ENCODE peak calls at places on chromosome 9, in ten cellular contexts. Y is AG09309; N is IMR-90; M is A549; C is CD4-positive, alpha-beta T cell; H is fibroblast of mammary gland; L is cardiac fibroblast; X is cardiac muscle cell; B is lower lobe of right lung; R is GM12865. S is an unnamed sample.

GRCh38 chr9:114507726-114508125 is 2.5 kb upstream of the WHRN start:
- DNase-seq in Y (no peak), N (peak), M (peak), C (no peak), H (peak), L (peak), X (peak), B (no peak), R (peak), S (no peak)

GRCh38 chr9:138099803-138100598 is 222.4 kb downstream of the CACNA1B start:
- DNase-seq in Y (no peak), N (no peak), M (no peak), C (no peak), H (no peak), L (no peak), X (no peak), B (peak), R (no peak), S (no peak)

GRCh38 chr9:128770286-128770685 is 1.4 kb downstream of the ZER1 start:
- DNase-seq in Y (no peak), N (no peak), M (no peak), C (no peak), H (no peak), L (no peak), X (no peak), B (no peak), R (no peak), S (no peak)

GRCh38 chr9:126394802-126395201 is 68.2 kb downstream of the MVB12B start:
- DNase-seq in Y (no peak), N (no peak), M (no peak), C (no peak), H (no peak), L (no peak), X (no peak), B (no peak), R (no peak), S (no peak)

GRCh38 chr9:15306068-15306756 is 804 bp downstream of the TTC39B start:
- DNase-seq in Y (no peak), N (peak), M (peak), C (peak), H (peak), L (peak), X (peak), B (peak), R (no peak), S (no peak)

GRCh38 chr9:23603311-23603710 is 222.7 kb downstream of the ELAVL2 start:
- DNase-seq in Y (no peak), N (no peak), M (no peak), C (no peak), H (no peak), L (no peak), X (no peak), B (no peak), R (no peak), S (no peak)

GRCh38 chr9:114169940-114170791 is 14.8 kb downstream of the COL27A1 start:
- DNase-seq in Y (no peak), N (no peak), M (no peak), C (no peak), H (no peak), L (no peak), X (no peak), B (no peak), R (no peak), S (no peak)

GRCh38 chr9:18437315-18438200 is 36.4 kb upstream of the ADAMTSL1 start:
- DNase-seq in Y (no peak), N (peak), M (no peak), C (no peak), H (peak), L (peak), X (peak), B (no peak), R (no peak), S (peak)

GRCh38 chr9:120182011-120182410 is 398.0 kb downstream of the CDK5RAP2 start:
- DNase-seq in Y (no peak), N (no peak), M (no peak), C (no peak), H (no peak), L (no peak), X (no peak), B (no peak), R (no peak), S (no peak)

GRCh38 chr9:127742435-127743088 is 7.5 kb upstream of the TOR2A start:
- DNase-seq in Y (no peak), N (peak), M (peak), C (no peak), H (peak), L (no peak), X (peak), B (no peak), R (no peak), S (peak)

GRCh38 chr9:6414291-6414690 is 1.3 kb downstream of the UHRF2 start:
- DNase-seq in Y (peak), N (peak), M (no peak), C (no peak), H (peak), L (peak), X (peak), B (no peak), R (peak), S (no peak)

GRCh38 chr9:133968966-133969617 is 23.0 kb downstream of the VAV2 start:
- DNase-seq in Y (no peak), N (no peak), M (no peak), C (no peak), H (no peak), L (no peak), X (no peak), B (peak), R (no peak), S (no peak)

GRCh38 chr9:93127395-93127911 is 6.6 kb downstream of the NINJ1 start:
- DNase-seq in Y (no peak), N (no peak), M (no peak), C (no peak), H (no peak), L (no peak), X (no peak), B (peak), R (no peak), S (no peak)

GRCh38 chr9:115524467-115525059 is 406.6 kb upstream of the TNC start:
- DNase-seq in Y (peak), N (peak), M (peak), C (no peak), H (peak), L (peak), X (peak), B (no peak), R (peak), S (no peak)

GRCh38 chr9:77883846-77884771 is 147.5 kb downstream of the GNAQ start:
- DNase-seq in Y (no peak), N (peak), M (no peak), C (no peak), H (peak), L (peak), X (no peak), B (no peak), R (no peak), S (no peak)

GRCh38 chr9:137439158-137439714 is 1.9 kb downstream of the ENTPD8 start:
- DNase-seq in Y (no peak), N (no peak), M (no peak), C (no peak), H (no peak), L (no peak), X (no peak), B (peak), R (no peak), S (peak)

GRCh38 chr9:88339322-88339721 is 48.9 kb upstream of the SPIN1 start:
- DNase-seq in Y (no peak), N (no peak), M (no peak), C (no peak), H (no peak), L (no peak), X (no peak), B (no peak), R (no peak), S (no peak)

GRCh38 chr9:127568618-127568970 is 43.5 kb upstream of the STXBP1 start:
- DNase-seq in Y (no peak), N (no peak), M (no peak), C (no peak), H (no peak), L (no peak), X (no peak), B (no peak), R (peak), S (no peak)

GRCh38 chr9:100590481-100590880 is 12.6 kb downstream of the CAVIN4 start:
- DNase-seq in Y (peak), N (peak), M (no peak), C (no peak), H (peak), L (peak), X (no peak), B (no peak), R (no peak), S (no peak)

GRCh38 chr9:89606049-89606481 is 1.3 kb downstream of the GADD45G start:
- DNase-seq in Y (peak), N (peak), M (peak), C (peak), H (peak), L (peak), X (peak), B (peak), R (no peak), S (no peak)

GRCh38 chr9:131744171-131744714 is 4.4 kb upstream of the RAPGEF1 start:
- DNase-seq in Y (no peak), N (peak), M (no peak), C (peak), H (no peak), L (peak), X (no peak), B (peak), R (peak), S (no peak)

GRCh38 chr9:111986035-111986556 is 89.5 kb downstream of the UGCG start:
- DNase-seq in Y (no peak), N (peak), M (no peak), C (no peak), H (no peak), L (no peak), X (no peak), B (no peak), R (peak), S (no peak)

GRCh38 chr9:130535818-130536521 is 43.4 kb upstream of the FUBP3 start:
- DNase-seq in Y (peak), N (peak), M (no peak), C (no peak), H (peak), L (peak), X (peak), B (no peak), R (no peak), S (no peak)

GRCh38 chr9:75265525-75265972 is 177.2 kb downstream of the OSTF1 start:
- DNase-seq in Y (peak), N (peak), M (peak), C (peak), H (peak), L (peak), X (peak), B (no peak), R (peak), S (no peak)

GRCh38 chr9:112754578-112754977 is 4.0 kb downstream of the SNX30 start:
- DNase-seq in Y (no peak), N (peak), M (no peak), C (no peak), H (peak), L (peak), X (no peak), B (no peak), R (peak), S (no peak)

GRCh38 chr9:103721056-103721455 is 373.1 kb upstream of the SMC2 start:
- DNase-seq in Y (no peak), N (no peak), M (no peak), C (no peak), H (no peak), L (no peak), X (no peak), B (no peak), R (no peak), S (no peak)

GRCh38 chr9:124774131-124774978 is 2.6 kb upstream of the OLFML2A start:
- DNase-seq in Y (no peak), N (peak), M (peak), C (peak), H (peak), L (peak), X (peak), B (peak), R (peak), S (peak)

GRCh38 chr9:124776613-124776951 is 351 bp upstream of the OLFML2A start:
- DNase-seq in Y (no peak), N (no peak), M (no peak), C (no peak), H (no peak), L (no peak), X (no peak), B (no peak), R (no peak), S (no peak)

GRCh38 chr9:124779368-124780059 is 2.6 kb downstream of the OLFML2A start:
- DNase-seq in Y (peak), N (peak), M (peak), C (no peak), H (peak), L (peak), X (peak), B (no peak), R (no peak), S (no peak)

GRCh38 chr9:124778575-124779367 is 1.8 kb downstream of the OLFML2A start:
- DNase-seq in Y (no peak), N (no peak), M (no peak), C (no peak), H (peak), L (no peak), X (no peak), B (no peak), R (no peak), S (no peak)

GRCh38 chr9:124776952-124777645 is at the start of gene OLFML2A:
- DNase-seq in Y (no peak), N (no peak), M (peak), C (no peak), H (peak), L (no peak), X (peak), B (no peak), R (peak), S (peak)
- TF ChIP-seq CTCF in Y (peak), N (peak), M (peak), C (no peak), H (no peak), L (no peak), X (peak), B (peak), R (peak), S (peak)

GRCh38 chr9:79745752-79746336 is 174.1 kb downstream of the TLE4 start:
- DNase-seq in Y (no peak), N (no peak), M (no peak), C (no peak), H (no peak), L (no peak), X (no peak), B (no peak), R (no peak), S (no peak)
- TF ChIP-seq CTCF in Y (no peak), N (no peak), M (no peak), C (no peak), H (no peak), L (no peak), X (no peak), B (no peak), R (no peak), S (no peak)

GRCh38 chr9:109859447-109859846 is 79.4 kb downstream of the PALM2AKAP2 start:
- DNase-seq in Y (no peak), N (no peak), M (no peak), C (no peak), H (no peak), L (peak), X (no peak), B (no peak), R (no peak), S (no peak)
- TF ChIP-seq CTCF in Y (peak), N (peak), M (no peak), C (no peak), H (peak), L (peak), X (peak), B (no peak), R (peak), S (no peak)

GRCh38 chr9:136140966-136141365 is 22.3 kb upstream of the TMEM250 start:
- DNase-seq in Y (no peak), N (peak), M (no peak), C (no peak), H (peak), L (peak), X (no peak), B (no peak), R (no peak), S (no peak)

GRCh38 chr9:136136526-136136925 is 17.9 kb upstream of the TMEM250 start:
- DNase-seq in Y (no peak), N (no peak), M (no peak), C (no peak), H (no peak), L (no peak), X (no peak), B (no peak), R (no peak), S (no peak)

GRCh38 chr9:136140046-136140445 is 21.4 kb upstream of the TMEM250 start:
- DNase-seq in Y (no peak), N (no peak), M (no peak), C (no peak), H (no peak), L (no peak), X (no peak), B (no peak), R (no peak), S (no peak)

GRCh38 chr9:136137321-136138054 is 18.8 kb upstream of the TMEM250 start:
- DNase-seq in Y (no peak), N (no peak), M (no peak), C (no peak), H (no peak), L (no peak), X (no peak), B (no peak), R (no peak), S (peak)

DNA sequence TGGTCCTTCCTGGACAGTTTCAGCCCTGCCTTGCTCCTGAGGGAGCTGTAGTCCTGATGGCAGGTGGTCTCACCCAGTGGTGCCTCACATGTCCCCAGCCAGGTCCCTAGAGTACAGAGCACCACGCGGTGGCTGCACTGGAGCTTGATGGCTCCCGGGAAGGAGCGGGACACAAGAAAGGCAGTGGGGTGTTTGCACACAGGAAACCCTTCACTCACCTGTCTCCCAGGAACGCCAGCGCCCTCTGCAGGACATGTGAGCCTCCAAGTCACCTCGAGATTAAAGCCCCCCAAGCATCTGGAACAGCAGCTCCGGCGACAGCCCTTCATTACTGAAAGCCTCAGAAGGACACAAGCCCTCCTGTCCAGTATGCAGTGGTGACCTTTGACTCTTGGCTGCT is 19.9 kb upstream of the TMEM250 start:
- DNase-seq in Y (no peak), N (no peak), M (peak), C (peak), H (peak), L (peak), X (peak), B (no peak), R (peak), S (peak)
- TF ChIP-seq CTCF in Y (peak), N (no peak), M (peak), C (no peak), H (peak), L (peak), X (peak), B (no peak), R (peak), S (peak)

GRCh38 chr9:38380230-38380871 is 12.2 kb upstream of the ALDH1B1 start:
- DNase-seq in Y (no peak), N (peak), M (no peak), C (no peak), H (no peak), L (no peak), X (no peak), B (no peak), R (no peak), S (no peak)
- TF ChIP-seq CTCF in Y (no peak), N (no peak), M (no peak), C (no peak), H (no peak), L (no peak), X (no peak), B (no peak), R (no peak), S (no peak)

GRCh38 chr9:91195372-91196012 is 166.2 kb downstream of the AUH start:
- DNase-seq in Y (no peak), N (no peak), M (no peak), C (no peak), H (peak), L (no peak), X (no peak), B (no peak), R (no peak), S (no peak)

GRCh38 chr9:91192379-91192775 is 169.3 kb downstream of the AUH start:
- DNase-seq in Y (no peak), N (peak), M (no peak), C (no peak), H (peak), L (no peak), X (peak), B (no peak), R (no peak), S (peak)

GRCh38 chr9:91193658-91194391 is 167.9 kb downstream of the AUH start:
- DNase-seq in Y (peak), N (peak), M (peak), C (peak), H (peak), L (peak), X (peak), B (peak), R (peak), S (no peak)

GRCh38 chr9:91191443-91192378 is 170.0 kb downstream of the AUH start:
- DNase-seq in Y (no peak), N (no peak), M (no peak), C (no peak), H (no peak), L (no peak), X (peak), B (no peak), R (peak), S (no peak)

GRCh38 chr9:91192785-91193657 is 168.7 kb downstream of the AUH start:
- DNase-seq in Y (peak), N (peak), M (peak), C (no peak), H (peak), L (peak), X (peak), B (peak), R (peak), S (no peak)
- TF ChIP-seq CTCF in Y (no peak), N (no peak), M (peak), C (no peak), H (peak), L (peak), X (peak), B (no peak), R (no peak), S (no peak)

DNA sequence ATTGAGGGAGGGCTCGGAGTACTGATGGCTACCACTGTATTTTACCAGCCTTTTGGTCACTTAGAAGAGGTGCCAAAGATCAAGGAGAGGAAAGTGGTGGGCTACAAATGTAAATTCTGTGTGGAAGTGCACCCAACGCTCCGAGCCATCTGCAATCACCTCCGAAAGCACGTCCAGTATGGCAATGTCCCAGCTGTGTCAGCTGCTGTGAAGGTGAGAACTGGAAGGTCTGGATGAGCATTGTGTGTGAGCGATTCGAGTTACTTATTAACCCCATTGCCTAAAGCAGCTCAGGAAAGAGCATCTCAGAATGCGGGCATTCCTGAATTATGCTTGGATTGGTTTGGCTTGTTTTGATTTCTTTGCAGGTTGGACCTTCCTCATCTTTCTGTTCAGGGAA is 67.5 kb downstream of the ZNF462 start:
- DNase-seq in Y (no peak), N (no peak), M (no peak), C (no peak), H (no peak), L (no peak), X (no peak), B (no peak), R (no peak), S (no peak)
- TF ChIP-seq CTCF in Y (no peak), N (no peak), M (no peak), C (no peak), H (no peak), L (no peak), X (no peak), B (no peak), R (no peak), S (no peak)

GRCh38 chr9:121744002-121744686 is 92.7 kb downstream of the DAB2IP start:
- DNase-seq in Y (peak), N (peak), M (peak), C (no peak), H (peak), L (peak), X (peak), B (no peak), R (peak), S (peak)
- TF ChIP-seq CTCF in Y (peak), N (peak), M (peak), C (no peak), H (peak), L (peak), X (peak), B (peak), R (peak), S (peak)

GRCh38 chr9:35756743-35757526 is 2.9 kb upstream of the MSMP start:
- DNase-seq in Y (no peak), N (no peak), M (peak), C (peak), H (no peak), L (no peak), X (peak), B (peak), R (peak), S (no peak)
- TF ChIP-seq CTCF in Y (no peak), N (no peak), M (peak), C (no peak), H (no peak), L (no peak), X (no peak), B (peak), R (no peak), S (no peak)